ENCODE peak calls at places on chromosome 7, in ten cellular contexts. L is CD8-positive, alpha-beta T cell; X is A549; U is IMR-90; P is brain microvascular endothelial cell; E is right atrium auricular region; H is psoas muscle; V is K562; F is PC-9; S is pancreas. O is an unnamed sample.

GRCh38 chr7:129163875-129164544 is 19.5 kb downstream of the TSPAN33 start:
- DNase-seq in U (peak), F (no peak), L (no peak), V (peak), S (no peak), E (no peak), H (no peak), P (peak), X (peak), O (no peak)

GRCh38 chr7:69476416-69476815 is 121.9 kb upstream of the AUTS2 start:
- DNase-seq in E (no peak), X (no peak), U (no peak), H (no peak), S (no peak), L (no peak), P (no peak), V (no peak), F (no peak), O (no peak)

GRCh38 chr7:2668401-2668800 is 19.6 kb upstream of the AMZ1 start:
- DNase-seq in X (peak), S (no peak), F (peak), V (no peak), U (peak), E (no peak), H (no peak), P (no peak), L (no peak), O (no peak)

GRCh38 chr7:518630-519428 is 817 bp downstream of the PDGFA start:
- DNase-seq in E (peak), X (peak), F (peak), P (peak), U (peak), H (peak), S (peak), L (no peak), V (peak), O (no peak)

GRCh38 chr7:140003913-140004382 is 58.8 kb downstream of the PARP12 start:
- DNase-seq in S (no peak), X (peak), E (no peak), P (peak), H (no peak), F (no peak), V (peak), U (peak), L (peak), O (no peak)

GRCh38 chr7:78172138-78172887 is 373.7 kb downstream of the PHTF2 start:
- DNase-seq in E (no peak), P (no peak), S (no peak), H (no peak), V (no peak), F (no peak), X (no peak), L (no peak), U (no peak), O (no peak)

GRCh38 chr7:36238138-36238537 is 85.1 kb downstream of the EEPD1 start:
- DNase-seq in L (no peak), H (no peak), P (no peak), E (no peak), U (no peak), S (no peak), V (no peak), F (no peak), X (no peak), O (no peak)

GRCh38 chr7:5455581-5456222 is 32.1 kb upstream of the TNRC18 start:
- DNase-seq in V (no peak), F (no peak), P (no peak), L (no peak), X (no peak), U (no peak), H (no peak), S (no peak), E (no peak), O (no peak)

GRCh38 chr7:461453-462172 is 58.0 kb downstream of the PDGFA start:
- DNase-seq in H (peak), E (no peak), P (no peak), L (no peak), F (no peak), X (no peak), V (no peak), S (peak), U (no peak), O (no peak)

GRCh38 chr7:156222151-156222550 is 409.9 kb upstream of the SHH start:
- DNase-seq in S (no peak), F (no peak), U (no peak), L (no peak), P (no peak), E (peak), V (no peak), X (no peak), H (no peak), O (no peak)

GRCh38 chr7:155466142-155466813 is 8.3 kb downstream of the EN2 start:
- DNase-seq in S (no peak), H (no peak), X (no peak), L (no peak), V (no peak), E (no peak), U (no peak), P (no peak), F (no peak), O (no peak)

DNA sequence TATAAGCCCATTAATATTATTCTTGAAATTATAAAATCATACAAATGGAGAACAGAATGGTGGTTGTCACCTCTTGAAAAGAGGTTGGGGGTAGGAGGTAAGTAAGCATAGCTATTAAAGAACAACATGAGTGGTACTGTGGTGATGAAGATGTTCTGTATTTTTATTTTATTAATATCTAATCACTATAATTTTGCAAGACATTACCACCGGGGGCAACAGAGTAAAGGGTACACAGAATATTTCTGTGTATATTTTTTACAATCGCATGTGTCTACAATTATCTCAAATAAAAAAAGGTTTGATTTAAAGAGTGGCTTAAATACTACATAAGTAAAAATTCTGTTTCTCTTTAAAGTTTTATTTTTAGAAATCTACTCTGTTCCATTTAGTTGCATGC is 557.8 kb downstream of the NXPH1 start:
- DNase-seq in F (no peak), U (no peak), V (no peak), E (no peak), P (no peak), S (no peak), X (no peak), L (no peak), H (no peak), O (no peak)
- TF ChIP-seq CTCF in F (no peak), U (no peak), V (no peak), E (no peak), P (no peak), S (no peak), X (no peak), L (no peak), H (no peak), O (no peak)

DNA sequence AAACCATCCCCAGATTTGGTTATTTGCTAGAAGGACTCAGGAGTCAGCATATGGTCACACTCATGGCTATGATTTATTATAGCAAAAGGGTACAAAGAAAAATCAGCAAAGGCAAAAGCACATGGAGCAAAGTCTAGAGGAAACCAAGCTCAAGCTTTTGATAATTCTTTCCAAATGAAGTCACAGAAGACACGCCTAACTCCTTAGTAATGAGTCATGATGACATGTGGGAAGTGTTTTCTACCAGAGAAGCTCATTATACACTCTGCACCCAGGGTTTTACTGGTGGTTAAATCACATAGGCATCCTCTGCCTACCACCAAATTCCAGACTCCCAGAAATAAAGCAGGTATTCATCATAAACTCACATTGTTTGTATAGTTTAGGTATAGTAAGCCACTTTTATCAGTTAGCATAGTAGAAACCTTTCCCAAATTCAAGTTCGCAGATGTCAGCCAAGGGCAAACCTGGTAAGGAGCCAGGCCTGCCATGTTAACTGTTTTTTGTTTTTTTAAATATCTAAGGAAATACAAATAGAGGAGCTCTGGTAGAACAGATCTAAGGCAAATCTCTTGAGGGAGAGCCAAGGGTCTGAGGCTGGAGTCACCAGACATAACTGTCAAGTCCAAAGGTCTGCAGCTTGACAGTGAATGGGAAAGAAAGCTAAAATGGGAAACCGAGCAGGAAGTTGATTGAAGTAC is 15.4 kb upstream of the HIBADH start:
- DNase-seq in P (peak), H (no peak), S (peak), L (no peak), E (no peak), U (peak), V (peak), X (peak), F (peak), O (no peak)
- H3K4me3 ChIP-seq in P (no peak), H (no peak), S (no peak), L (no peak), E (no peak), U (no peak), V (no peak), X (no peak), F (peak), O (no peak)

DNA sequence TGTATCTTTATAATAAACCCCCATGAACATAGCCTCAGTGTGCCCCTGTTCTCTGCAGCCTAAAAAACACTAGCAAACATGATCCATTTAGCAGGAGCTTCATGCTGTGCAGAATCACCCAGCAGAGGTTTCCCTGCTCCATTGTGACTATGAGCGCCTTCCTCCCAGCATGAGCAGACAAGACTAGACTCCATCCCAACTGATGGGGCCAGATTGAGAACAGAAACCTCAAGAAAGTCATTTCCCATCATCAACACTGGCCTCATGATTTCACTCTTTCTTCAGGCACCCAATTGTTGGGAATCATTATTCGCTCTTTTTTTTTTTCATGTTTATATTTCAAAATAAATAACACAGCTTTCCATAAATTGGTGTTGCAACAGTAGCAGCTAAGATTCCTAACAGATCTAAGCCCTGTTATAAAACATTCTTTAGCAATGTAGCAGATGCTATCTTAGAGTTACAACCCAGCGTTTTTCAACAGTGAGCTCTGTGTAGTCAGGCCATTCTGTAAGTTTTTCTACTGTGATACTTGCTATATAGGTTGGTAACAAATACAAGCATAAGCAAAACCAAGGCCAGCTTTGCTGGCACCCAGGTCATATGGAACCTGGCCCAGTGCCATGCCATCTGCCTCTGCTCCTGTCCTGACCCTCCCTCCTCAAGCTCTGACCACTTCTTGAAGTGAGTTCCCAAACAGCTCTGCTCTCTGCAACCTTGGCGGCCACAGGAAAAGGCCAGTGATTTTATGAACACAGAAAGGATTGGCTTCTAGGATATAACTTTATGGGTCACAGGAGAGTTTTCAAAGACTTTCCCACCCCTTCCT is 13.0 kb downstream of the NOD1 start:
- DNase-seq in E (no peak), F (peak), L (no peak), U (peak), V (no peak), S (no peak), H (no peak), X (no peak), P (no peak), O (no peak)
- H3K27ac ChIP-seq in E (peak), F (no peak), L (no peak), U (peak), V (no peak), S (no peak), H (no peak), X (peak), P (no peak), O (no peak)

DNA sequence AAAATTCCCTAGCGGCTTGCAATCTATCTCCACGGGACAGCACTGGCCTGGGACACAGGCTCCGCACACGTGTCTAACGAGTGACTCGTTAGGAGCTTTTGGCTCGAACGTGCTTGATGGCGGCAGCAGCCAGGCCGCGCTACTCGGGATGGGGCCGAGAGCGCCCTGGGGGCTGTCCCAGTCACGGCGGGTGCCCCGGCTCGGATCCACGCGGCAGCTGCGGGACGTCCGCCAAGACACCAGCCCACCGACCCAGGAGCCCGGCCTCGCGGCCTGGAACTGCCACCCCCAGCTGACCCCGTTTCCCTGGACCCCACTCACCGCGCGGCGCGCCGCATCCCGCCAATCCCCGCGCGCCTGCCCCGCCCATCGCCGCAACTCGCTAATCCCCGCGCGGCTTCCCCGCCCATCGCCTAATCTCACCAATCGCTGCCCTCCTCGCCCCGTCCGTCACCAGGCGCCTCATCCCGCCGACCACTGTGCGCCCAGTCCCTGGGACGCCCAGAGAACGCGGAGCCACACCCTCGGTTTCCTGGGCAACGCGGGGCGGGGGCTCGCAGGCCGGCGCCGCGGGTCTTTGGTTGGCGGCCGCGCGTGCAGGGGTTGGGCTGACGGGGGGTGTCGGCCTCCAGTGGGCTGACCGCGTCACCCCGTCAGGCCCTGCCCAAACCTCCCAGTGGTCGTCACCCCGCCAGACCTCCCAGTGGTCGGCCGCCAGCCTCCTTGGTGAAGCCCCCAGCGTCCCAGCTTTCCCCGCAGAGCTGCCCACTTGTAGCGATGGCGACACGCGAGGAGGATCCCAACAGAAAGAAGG is at the start of gene POLD2:
- DNase-seq in V (peak), E (peak), L (peak), U (peak), X (peak), F (peak), S (peak), P (peak), H (peak), O (peak)
- TF ChIP-seq CTCF in V (no peak), E (peak), L (no peak), U (no peak), X (no peak), F (no peak), S (no peak), P (no peak), H (no peak), O (peak)

DNA sequence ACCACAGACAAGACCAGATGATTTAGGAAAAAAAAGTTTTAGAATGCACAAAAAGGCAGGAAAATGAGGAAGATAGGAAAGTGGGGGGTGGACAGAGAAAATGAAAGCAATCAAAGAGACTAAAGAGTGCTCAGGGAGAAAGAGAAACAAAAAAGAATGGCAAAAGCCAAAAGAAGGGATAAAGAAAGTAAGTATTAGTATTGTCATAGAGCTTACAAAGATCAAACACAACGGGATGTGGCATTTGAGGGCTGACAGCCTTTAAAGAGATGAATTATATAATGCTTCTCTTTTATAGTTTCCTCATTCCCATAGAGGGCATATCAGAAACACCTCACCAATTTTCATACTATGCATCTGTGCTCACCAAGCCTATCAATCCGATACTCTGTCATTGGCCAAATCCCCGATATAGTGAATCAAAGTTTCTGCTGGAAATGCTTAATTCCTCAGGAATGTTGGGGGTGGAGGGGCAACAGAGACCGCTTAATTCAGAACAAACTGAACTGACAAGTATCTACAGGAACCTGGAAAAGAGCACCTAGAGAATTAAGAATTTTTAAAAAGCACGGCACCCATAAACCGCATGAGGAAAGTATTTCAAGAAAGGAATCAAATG is 2.7 kb downstream of the COG5 start:
- DNase-seq in P (no peak), S (no peak), L (no peak), H (no peak), X (no peak), U (no peak), F (no peak), E (no peak), V (no peak), O (no peak)
- H3K4me3 ChIP-seq in P (no peak), S (no peak), L (peak), H (no peak), X (no peak), U (no peak), F (no peak), E (no peak), V (no peak), O (no peak)

GRCh38 chr7:30727061-30727945 is 24.6 kb upstream of the INMT start:
- DNase-seq in V (no peak), S (no peak), P (no peak), H (no peak), X (no peak), E (no peak), L (peak), F (no peak), U (peak), O (no peak)
- H3K27ac ChIP-seq in V (no peak), S (no peak), P (no peak), H (no peak), X (no peak), E (no peak), L (peak), F (no peak), U (no peak), O (no peak)

GRCh38 chr7:88302486-88302885 is 4.2 kb downstream of the STEAP4 start:
- DNase-seq in H (no peak), E (no peak), F (no peak), P (no peak), U (no peak), X (no peak), L (no peak), V (no peak), S (no peak), O (no peak)
- TF ChIP-seq CTCF in H (no peak), E (no peak), F (no peak), P (no peak), U (no peak), X (no peak), L (no peak), V (no peak), S (no peak), O (no peak)

DNA sequence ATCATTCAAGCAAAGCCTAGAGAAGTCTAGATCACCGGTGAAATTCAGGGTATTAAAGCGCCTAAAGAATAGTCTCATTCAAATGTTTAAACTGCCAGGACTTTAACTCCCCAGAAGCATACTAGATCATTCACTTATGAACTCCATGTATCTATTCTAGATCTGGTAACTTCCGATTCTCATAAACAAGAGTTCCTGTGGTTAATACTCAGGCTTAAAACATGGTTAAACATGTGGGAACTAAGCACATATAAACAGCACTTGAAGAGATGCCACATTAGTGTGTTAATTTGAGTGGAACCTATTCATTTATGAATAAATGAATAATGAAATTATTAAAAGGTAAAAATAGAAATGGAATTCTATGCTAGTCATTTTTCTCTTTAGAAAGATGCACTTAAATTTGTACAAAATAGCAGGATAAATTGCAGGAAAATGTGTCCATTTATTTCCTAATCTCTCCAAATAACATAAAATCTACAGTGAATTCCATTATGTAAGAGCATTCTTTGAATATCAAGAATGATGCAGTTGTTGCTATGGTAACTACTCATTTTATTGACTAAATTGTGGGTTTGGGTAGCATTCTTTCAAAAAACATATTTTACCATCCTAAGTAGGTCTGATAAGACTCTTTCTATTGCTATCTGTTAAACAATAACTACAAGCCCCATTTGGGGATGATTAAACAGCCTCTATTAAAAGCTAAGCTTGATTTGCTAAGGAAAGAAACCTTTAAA is 147.6 kb upstream of the TMEM168 start:
- DNase-seq in F (no peak), P (no peak), S (no peak), U (peak), X (no peak), L (no peak), V (no peak), H (no peak), E (no peak), O (no peak)
- H3K4me3 ChIP-seq in F (peak), P (no peak), S (no peak), U (no peak), X (no peak), L (no peak), V (no peak), H (peak), E (peak), O (peak)